ENCODE peak calls at places on chromosomes 12 and 14, in six cellular contexts. P is stimulated activated CD4-positive, alpha-beta T cell treated with anti-CD3 and anti-CD28 coated beads, Interleukin-1b, Interleukin-23, amount 100 ng/mL, for 48 hours; S is coronary artery; A is effector memory CD4-positive, alpha-beta T cell; H is CD8-positive, alpha-beta T cell; N is stimulated activated CD8-positive, alpha-beta memory T cell treated with anti-CD3 and anti-CD28 coated beads, Interleukin-7, amount 100 ng/mL, for 1 hour. Z is an unnamed sample.

GRCh38 chr12:132185698-132186097 is 41.4 kb downstream of the NOC4L start:
- DNase-seq in N (no peak), A (peak), S (no peak), H (peak), P (no peak), Z (no peak)

GRCh38 chr12:126160912-126161311 is 1095.7 kb downstream of the AACS start:
- DNase-seq in S (no peak), N (no peak), H (no peak), P (no peak), A (no peak), Z (no peak)

GRCh38 chr14:91261115-91261514 is 16.6 kb upstream of the GPR68 start:
- DNase-seq in S (no peak), H (no peak), N (no peak), P (peak), A (peak), Z (no peak)

GRCh38 chr12:127941332-127941731 is 325.6 kb upstream of the TMEM132C start:
- DNase-seq in S (no peak), A (no peak), H (no peak), P (no peak), N (no peak), Z (no peak)

GRCh38 chr12:132839558-132840235 is 11.0 kb upstream of the GOLGA3 start:
- DNase-seq in A (no peak), P (no peak), N (no peak), H (no peak), S (no peak), Z (no peak)

GRCh38 chr14:61889914-61890351 is 127.7 kb downstream of the SNAPC1 start:
- DNase-seq in A (no peak), H (no peak), S (no peak), P (peak), N (no peak), Z (no peak)

GRCh38 chr12:110762891-110763290 is 20.2 kb upstream of the PPP1CC start:
- DNase-seq in P (no peak), S (no peak), N (no peak), A (no peak), H (no peak), Z (no peak)

GRCh38 chr12:70646850-70647249 is 9.6 kb upstream of the PTPRB start:
- DNase-seq in P (no peak), S (no peak), N (no peak), H (no peak), A (no peak), Z (no peak)

GRCh38 chr14:54312166-54312801 is 84.5 kb upstream of the CDKN3 start:
- DNase-seq in A (no peak), N (no peak), H (no peak), S (no peak), P (no peak), Z (no peak)

GRCh38 chr14:100661340-100661712 is 65.4 kb upstream of the DLK1 start:
- DNase-seq in A (no peak), N (no peak), S (no peak), P (no peak), H (no peak), Z (no peak)

GRCh38 chr12:12398026-12398859 is 41.4 kb downstream of the BORCS5 start:
- DNase-seq in P (no peak), S (peak), A (no peak), N (no peak), H (no peak), Z (no peak)

GRCh38 chr14:24785698-24786097 is 151.7 kb upstream of the GZMB start:
- DNase-seq in A (no peak), H (no peak), N (no peak), S (no peak), P (no peak), Z (no peak)

GRCh38 chr12:32125455-32126084 is 18.9 kb downstream of the BICD1 start:
- DNase-seq in P (no peak), A (no peak), H (no peak), N (no peak), S (no peak), Z (no peak)

GRCh38 chr14:77653473-77653872 is 37.0 kb upstream of the SPTLC2 start:
- DNase-seq in H (no peak), S (no peak), P (no peak), N (no peak), A (no peak), Z (no peak)

GRCh38 chr12:92977326-92977725 is 48.2 kb upstream of the EEA1 start:
- DNase-seq in A (no peak), N (no peak), S (no peak), H (no peak), P (no peak), Z (no peak)

GRCh38 chr12:124588689-124589318 is 21.4 kb upstream of the NCOR2 start:
- DNase-seq in N (no peak), A (peak), H (no peak), P (peak), S (no peak), Z (no peak)

GRCh38 chr14:23141706-23142467 is 22.8 kb upstream of the CEBPE start:
- DNase-seq in A (no peak), S (peak), P (no peak), H (no peak), N (no peak), Z (peak)

GRCh38 chr12:98485792-98486347 is 29.5 kb upstream of the TMPO start:
- DNase-seq in H (no peak), N (no peak), P (no peak), A (no peak), S (no peak), Z (no peak)

GRCh38 chr14:100868621-100869370 is 34.7 kb downstream of the RTL1 start:
- DNase-seq in H (no peak), S (no peak), A (no peak), P (no peak), N (no peak), Z (peak)